ENCODE peak calls at places on chromosomes 7 and 10, in ten cellular contexts. M, Y, O, J, T, Z, N, I, K and Q are unnamed samples. For H3K9me3, the result is how much of the 10 kb centered on the place peaks cover.

GRCh38 chr7:131327049-131327625 is 539 bp upstream of the MKLN1 start:
- DNase-seq in J (peak), O (peak), Z (peak), N (no peak), Y (no peak), I (peak), K (no peak), T (peak), M (peak), Q (no peak)

GRCh38 chr10:122140477-122140902 is 130.6 kb upstream of the BTBD16 start:
- DNase-seq in T (peak), M (no peak), K (no peak), O (no peak), Y (no peak), Z (peak), J (no peak), I (peak), N (no peak), Q (peak)

GRCh38 chr10:87722716-87723115 is 63.0 kb downstream of the PAPSS2 start:
- DNase-seq in K (no peak), O (no peak), T (no peak), I (no peak), N (no peak), M (no peak), Y (no peak), Z (no peak), J (no peak), Q (no peak)

GRCh38 chr7:2689951-2690705 is 2.1 kb downstream of the AMZ1 start:
- DNase-seq in N (no peak), Z (peak), O (no peak), I (no peak), K (no peak), Y (no peak), T (no peak), M (no peak), J (no peak), Q (no peak)

GRCh38 chr10:36765777-36766176 is 359.6 kb upstream of the ANKRD30A start:
- DNase-seq in J (no peak), N (no peak), O (no peak), K (no peak), Z (peak), T (no peak), I (no peak), Y (no peak), M (no peak), Q (no peak)

GRCh38 chr10:119165171-119166110 is at the start of gene SFXN4:
- DNase-seq in J (peak), Z (peak), T (peak), O (peak), M (peak), N (peak), K (peak), Y (peak), I (peak), Q (peak)

GRCh38 chr10:34612446-34612845 is 202.7 kb downstream of the PARD3 start:
- DNase-seq in K (no peak), M (no peak), I (no peak), J (no peak), Y (no peak), N (no peak), Z (no peak), T (no peak), O (no peak), Q (no peak)

GRCh38 chr7:91850455-91850854 is 30.0 kb downstream of the MTERF1 start:
- DNase-seq in K (no peak), I (no peak), Y (no peak), J (no peak), M (no peak), O (no peak), Z (peak), N (no peak), T (no peak), Q (no peak)

GRCh38 chr10:43195557-43195956 is 57.3 kb downstream of the CSGALNACT2 start:
- DNase-seq in N (no peak), T (no peak), K (no peak), Z (no peak), I (no peak), M (peak), Y (no peak), J (no peak), O (no peak), Q (no peak)

GRCh38 chr7:99551329-99551728 is 585 bp downstream of the FAM200A start:
- DNase-seq in I (no peak), Z (peak), M (no peak), T (no peak), O (no peak), N (no peak), Y (no peak), J (no peak), K (no peak), Q (no peak)

GRCh38 chr7:131027287-131027773 is 293.3 kb upstream of the KLF14 start:
- DNase-seq in I (peak), K (no peak), Z (peak), N (no peak), Y (peak), M (peak), J (no peak), O (peak), T (peak), Q (peak)

GRCh38 chr10:121069061-121069850 is 218.1 kb downstream of the WDR11 start:
- DNase-seq in K (no peak), Y (no peak), J (no peak), N (no peak), Z (no peak), O (no peak), I (no peak), M (no peak), T (no peak), Q (no peak)

GRCh38 chr10:8389630-8390029 is 335.1 kb downstream of the GATA3 start:
- DNase-seq in J (no peak), Y (no peak), Z (no peak), I (no peak), O (no peak), N (no peak), M (no peak), K (no peak), T (no peak), Q (no peak)

GRCh38 chr7:100685049-100685605 is 8.9 kb downstream of the GIGYF1 start:
- DNase-seq in Y (no peak), J (no peak), K (no peak), I (no peak), O (no peak), N (no peak), T (no peak), M (peak), Z (no peak), Q (no peak)

GRCh38 chr10:85235258-85235657 is 906.9 kb downstream of the CCSER2 start:
- DNase-seq in M (no peak), I (no peak), J (no peak), Z (no peak), Y (no peak), K (no peak), N (no peak), T (no peak), O (no peak), Q (no peak)

GRCh38 chr10:88804083-88804812 is 1.7 kb downstream of the LIPM start:
- DNase-seq in Y (no peak), M (no peak), K (no peak), N (no peak), Z (no peak), I (no peak), O (no peak), J (no peak), T (no peak), Q (no peak)

GRCh38 chr10:43128958-43129706 is 9.1 kb upstream of the CSGALNACT2 start:
- DNase-seq in T (peak), J (no peak), Y (no peak), K (no peak), Z (peak), M (no peak), N (peak), O (peak), I (no peak), Q (no peak)

GRCh38 chr7:7962851-7963250 is 5.7 kb upstream of the GLCCI1 start:
- DNase-seq in O (no peak), K (no peak), J (no peak), N (no peak), Z (peak), Y (no peak), T (no peak), I (no peak), M (no peak), Q (no peak)

GRCh38 chr10:61136151-61136550 is 192.2 kb upstream of the RHOBTB1 start:
- DNase-seq in I (no peak), O (no peak), K (no peak), J (peak), N (no peak), T (no peak), Y (no peak), M (no peak), Z (peak), Q (no peak)

GRCh38 chr7:26398436-26399308 is 107.0 kb downstream of the SNX10 start:
- DNase-seq in Y (peak), T (peak), Z (peak), O (peak), M (peak), N (peak), K (peak), J (no peak), I (peak), Q (peak)

GRCh38 chr10:103778358-103779139 is 76.8 kb downstream of the SH3PXD2A start:
- DNase-seq in Y (no peak), O (no peak), I (no peak), M (no peak), Z (no peak), J (no peak), N (no peak), K (no peak), T (no peak), Q (no peak)

GRCh38 chr7:107999814-108000560 is 3.0 kb downstream of the LAMB1 start:
- DNase-seq in Y (no peak), J (no peak), T (no peak), N (no peak), O (no peak), M (no peak), Z (peak), I (no peak), K (no peak), Q (no peak)

GRCh38 chr10:129964611-129965417 is 740 bp upstream of the EBF3 start:
- DNase-seq in J (no peak), N (no peak), Z (no peak), Y (no peak), K (no peak), T (peak), I (no peak), M (peak), O (no peak), Q (peak)

GRCh38 chr10:96044686-96045085 is 1.3 kb downstream of the CCNJ start:
- DNase-seq in J (peak), T (no peak), N (no peak), I (no peak), K (no peak), Y (no peak), O (no peak), M (no peak), Z (peak), Q (no peak)

GRCh38 chr10:127296696-127297095 is 100.3 kb upstream of the INSYN2A start:
- DNase-seq in O (no peak), N (no peak), Z (no peak), J (no peak), Y (no peak), T (no peak), I (no peak), M (no peak), K (no peak), Q (no peak)

GRCh38 chr10:4181075-4181474 is 396.1 kb upstream of the KLF6 start:
- DNase-seq in M (no peak), J (no peak), N (no peak), K (no peak), Z (no peak), T (no peak), I (no peak), Y (no peak), O (no peak), Q (no peak)

GRCh38 chr7:112005205-112005604 is 201.0 kb downstream of the DOCK4 start:
- DNase-seq in O (no peak), Z (no peak), J (no peak), M (no peak), T (no peak), I (no peak), Y (no peak), K (no peak), N (no peak), Q (no peak)

GRCh38 chr10:113530476-113530875 is 22.4 kb upstream of the HABP2 start:
- DNase-seq in Z (no peak), O (no peak), J (no peak), I (no peak), N (no peak), T (no peak), K (no peak), Y (no peak), M (no peak), Q (peak)

GRCh38 chr7:28231181-28231580 is 50.6 kb upstream of the JAZF1 start:
- DNase-seq in Z (no peak), I (no peak), J (no peak), Y (no peak), T (no peak), N (no peak), M (no peak), O (no peak), K (no peak), Q (no peak)

GRCh38 chr7:114822131-114822530 is 99.8 kb upstream of the MDFIC start:
- DNase-seq in O (no peak), Y (no peak), M (no peak), Z (no peak), N (no peak), I (no peak), K (no peak), T (no peak), J (no peak), Q (no peak)

GRCh38 chr10:32346134-32346550 is 816 bp downstream of the EPC1 start:
- DNase-seq in I (peak), Z (peak), Y (peak), O (peak), N (peak), M (peak), T (peak), J (peak), K (peak), Q (peak)
- TF ChIP-seq POLR2A in I (peak), Z (no peak), Y (no peak), O (no peak), N (no peak), M (no peak), T (peak), J (no peak), K (no peak), Q (peak)

DNA sequence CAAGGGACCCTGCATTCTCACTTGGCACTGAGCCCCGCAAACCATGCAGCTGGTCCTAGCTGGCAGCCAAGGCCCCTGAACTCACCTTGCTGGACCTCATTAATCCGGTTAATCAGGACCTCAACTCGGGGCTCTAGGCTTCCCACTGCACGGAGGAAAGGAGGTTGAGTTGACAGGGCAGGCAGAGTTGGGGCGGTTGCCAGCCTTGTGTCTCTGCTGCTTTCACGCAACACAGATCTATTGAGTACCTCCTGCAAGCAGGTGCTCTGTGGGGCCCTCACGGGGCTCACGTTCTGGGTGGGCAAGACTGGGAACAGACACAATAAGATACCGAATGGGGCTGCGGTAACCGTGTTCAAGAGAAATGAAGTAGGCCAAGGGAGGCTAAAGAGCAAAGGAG is 6.2 kb downstream of the SYCE1 start:
- DNase-seq in Z (no peak), T (no peak), J (no peak), I (no peak), K (no peak), N (no peak), Y (no peak), M (no peak), O (no peak), Q (no peak)
- H3K9me3 ChIP-seq in Z (under half), T (under half), J (under half), I (under half), K (under half), N (under half), Y (under half), M (under half), O (under half), Q (under half)

GRCh38 chr10:132331259-132331955 is 586 bp upstream of the LRRC27 start:
- DNase-seq in J (no peak), M (no peak), N (no peak), K (no peak), Z (no peak), Y (no peak), I (no peak), O (no peak), T (no peak), Q (no peak)
- TF ChIP-seq POLR2A in J (no peak), M (peak), N (peak), K (peak), Z (no peak), Y (no peak), I (no peak), O (peak), T (no peak), Q (peak)

GRCh38 chr7:391411-391951 is 101.5 kb downstream of the FOXL3 start:
- DNase-seq in N (peak), K (no peak), M (peak), O (no peak), Y (no peak), J (no peak), Z (no peak), T (no peak), I (no peak), Q (no peak)

GRCh38 chr7:389911-390601 is 100.1 kb downstream of the FOXL3 start:
- DNase-seq in M (peak), K (no peak), Z (no peak), T (no peak), J (no peak), O (no peak), I (peak), N (no peak), Y (no peak), Q (no peak)

GRCh38 chr7:392822-393221 is 102.9 kb downstream of the FOXL3 start:
- DNase-seq in N (no peak), Y (no peak), Z (no peak), J (no peak), O (no peak), T (no peak), M (no peak), I (no peak), K (no peak), Q (no peak)

GRCh38 chr7:390761-391410 is 100.9 kb downstream of the FOXL3 start:
- DNase-seq in N (peak), Z (no peak), M (peak), I (no peak), Y (no peak), K (no peak), J (no peak), O (no peak), T (no peak), Q (no peak)

GRCh38 chr7:391961-392524 is 102.1 kb downstream of the FOXL3 start:
- DNase-seq in J (no peak), O (no peak), T (no peak), Y (no peak), Z (no peak), I (no peak), K (no peak), N (peak), M (peak), Q (peak)
- H3K9me3 ChIP-seq in J (under half), O (under half), T (under half), Y (under half), Z (under half), I (under half), K (under half), N (under half), M (under half), Q (under half)

DNA sequence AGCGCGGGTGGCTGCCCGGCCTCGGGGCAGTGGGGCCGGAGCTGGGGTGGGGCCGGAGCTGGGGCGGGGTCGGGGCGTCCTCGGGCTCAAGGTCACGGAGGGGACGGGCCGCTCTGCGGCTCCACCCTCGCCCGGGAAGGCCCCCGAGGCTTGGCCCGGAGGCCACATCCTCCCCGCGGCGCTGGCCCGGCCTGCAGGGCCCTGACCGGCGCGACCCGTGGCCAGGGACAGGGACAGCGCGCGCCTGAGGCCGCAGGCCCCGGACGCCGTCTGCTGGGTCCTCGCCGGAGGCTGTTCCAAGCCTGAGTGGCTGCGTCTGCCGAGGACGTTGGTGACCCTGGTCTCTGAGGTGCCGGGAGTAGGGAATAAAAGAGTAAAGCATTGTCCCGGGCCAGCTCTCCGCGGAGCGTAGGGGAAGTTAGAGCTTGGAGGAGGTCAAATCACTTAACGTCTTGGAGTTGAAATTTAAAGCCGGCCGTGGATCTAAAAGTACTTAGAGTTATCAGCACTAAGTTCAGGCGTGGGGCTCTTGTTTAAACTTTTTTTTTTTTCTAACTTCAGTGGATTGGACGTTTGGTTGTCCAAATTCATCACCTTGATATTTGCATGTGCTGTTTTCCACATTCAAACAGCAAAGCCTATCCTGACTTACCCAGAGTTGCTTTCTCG is 551 bp downstream of the NIPSNAP2 start:
- DNase-seq in Y (peak), N (peak), K (no peak), M (peak), Z (peak), J (peak), I (peak), O (peak), T (peak), Q (peak)
- TF ChIP-seq POLR2A in Y (no peak), N (peak), K (no peak), M (peak), Z (peak), J (peak), I (no peak), O (peak), T (no peak), Q (no peak)